ENCODE peak calls at places on chromosome 20, in ten cellular contexts. M, C, E, Z, J, A, K, P, B and I are unnamed samples.

GRCh38 chr20:63542031-63542559 is 4.9 kb upstream of the PTK6 start:
- DNase-seq in J (no peak), C (no peak), E (no peak), K (no peak), M (no peak), A (no peak), B (no peak), P (no peak), Z (no peak), I (no peak)

GRCh38 chr20:44745560-44746366 is at the start of gene KCNK15:
- DNase-seq in M (no peak), Z (peak; percentile 46), C (peak; percentile 67), K (peak; percentile 86), J (peak; percentile 32), B (no peak), A (no peak), P (no peak), E (peak; percentile 33), I (no peak)

GRCh38 chr20:5933802-5934436 is 16.4 kb downstream of the TRMT6 start:
- DNase-seq in Z (no peak), B (no peak), E (peak; percentile 18), A (peak; percentile 71), P (no peak), K (no peak), J (peak; percentile 13), M (no peak), C (no peak), I (no peak)

GRCh38 chr20:53654932-53655674 is 61.5 kb upstream of the ZNF217 start:
- DNase-seq in E (no peak), Z (peak; percentile 20), B (no peak), P (no peak), J (peak; percentile 21), C (no peak), K (peak; percentile 67), A (no peak), M (no peak), I (no peak)

GRCh38 chr20:50130995-50131394 is 18.0 kb upstream of the UBE2V1 start:
- DNase-seq in K (peak; percentile 83), Z (no peak), M (no peak), P (no peak), A (no peak), E (peak; percentile 27), J (no peak), B (no peak), C (no peak), I (no peak)

GRCh38 chr20:62133051-62133845 is 9.9 kb downstream of the PSMA7 start:
- DNase-seq in P (peak; percentile 66), K (peak; percentile 73), Z (no peak), M (peak; percentile 27), C (peak; percentile 48), A (no peak), J (no peak), B (no peak), E (peak; percentile 50), I (no peak)

GRCh38 chr20:24166127-24166389 is 177.5 kb upstream of the GGTLC1 start:
- DNase-seq in K (no peak), B (no peak), J (no peak), M (no peak), C (no peak), Z (no peak), P (no peak), A (no peak), E (no peak), I (no peak)

GRCh38 chr20:23049201-23049932 is at the start of gene THBD:
- DNase-seq in A (no peak), K (peak; percentile 94), B (no peak), M (peak; percentile 45), Z (peak; percentile 47), C (peak; percentile 87), E (peak; percentile 55), J (peak; percentile 86), P (peak; percentile 73), I (peak; percentile 17)

GRCh38 chr20:10654630-10655029 is 19.2 kb downstream of the JAG1 start:
- DNase-seq in A (no peak), K (no peak), E (no peak), J (no peak), Z (peak; percentile 79), B (no peak), M (no peak), C (no peak), P (no peak), I (no peak)
- H3K27ac ChIP-seq in A (no peak overlapping the region), K (peak overlapping the region; percentile 100), E (peak overlapping the region; percentile 89), J (no peak overlapping the region), Z (peak overlapping the region; percentile 82), B (no peak overlapping the region), M (peak overlapping the region; percentile 92), C (peak overlapping the region; percentile 33), P (no peak overlapping the region), I (peak overlapping the region; percentile 5)

DNA sequence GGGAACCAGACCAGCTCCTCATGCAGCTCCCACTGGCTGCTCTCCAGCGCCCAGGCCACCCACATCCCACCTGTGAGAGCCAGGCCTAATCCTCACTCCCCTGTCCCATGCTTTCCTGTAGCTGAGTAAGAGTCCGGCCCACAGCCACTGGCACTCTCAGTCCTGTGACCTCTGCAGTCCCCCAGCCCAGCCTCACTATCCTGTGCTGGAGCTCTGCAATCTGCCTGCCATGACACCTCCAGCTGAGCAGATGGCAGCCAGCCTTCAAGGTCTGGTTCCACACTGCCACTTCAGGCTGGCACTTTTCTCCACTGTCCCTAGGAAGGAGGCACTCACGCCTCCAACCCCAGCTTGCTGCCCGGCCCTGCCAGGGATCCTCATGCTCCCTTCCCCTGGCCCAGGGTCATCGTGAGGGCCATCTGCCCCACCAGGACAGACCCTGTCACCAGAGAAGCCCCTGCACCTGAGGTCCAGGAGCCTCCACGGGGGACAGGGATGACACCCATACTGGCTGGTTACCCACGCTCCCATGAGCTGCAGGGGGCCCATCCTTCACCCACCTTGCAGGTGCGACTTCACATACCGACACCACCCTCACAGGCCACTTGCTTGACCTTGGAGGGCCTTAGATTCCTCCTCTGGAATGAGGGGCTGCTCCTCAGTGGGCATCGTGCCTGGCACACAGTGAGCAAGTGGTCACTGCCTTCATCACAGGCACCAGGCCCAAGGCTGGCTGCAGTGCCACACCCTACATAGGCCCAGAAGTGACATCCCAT is 100.1 kb downstream of the ASXL1 start:
- DNase-seq in P (no peak), C (no peak), K (no peak), E (no peak), A (no peak), M (no peak), Z (peak; percentile 52), B (no peak), J (no peak), I (no peak)
- H3K27ac ChIP-seq in P (no peak overlapping the region), C (no peak overlapping the region), K (no peak overlapping the region), E (peak overlapping the region; percentile 90), A (no peak overlapping the region), M (no peak overlapping the region), Z (no peak overlapping the region), B (no peak overlapping the region), J (peak overlapping the region; percentile 53), I (peak overlapping the region; percentile 54)

DNA sequence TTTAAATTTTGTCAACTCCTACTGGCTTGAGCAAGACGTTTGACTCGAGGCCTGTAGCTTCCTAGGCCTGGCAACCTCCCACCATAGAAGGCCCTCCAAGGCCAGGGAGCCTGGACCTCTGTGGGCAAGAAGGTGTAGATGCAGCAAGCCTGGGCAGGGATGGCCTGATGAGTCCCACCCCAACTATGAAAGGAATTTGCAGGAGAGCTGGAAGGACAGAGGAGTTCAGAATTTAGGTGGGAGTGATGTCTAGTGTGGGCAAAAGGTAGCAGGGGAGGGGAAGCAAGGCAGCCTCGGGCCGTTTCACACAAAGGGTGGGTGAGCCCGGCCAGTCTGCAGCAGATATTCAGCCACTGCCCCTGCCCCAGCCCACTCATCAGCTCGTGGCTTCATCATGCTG is 245.2 kb downstream of the CDH26 start:
- DNase-seq in J (no peak), P (no peak), C (no peak), M (no peak), E (no peak), A (no peak), Z (no peak), K (no peak), B (no peak), I (no peak)
- H3K27ac ChIP-seq in J (no peak overlapping the region), P (no peak overlapping the region), C (no peak overlapping the region), M (no peak overlapping the region), E (no peak overlapping the region), A (no peak overlapping the region), Z (no peak overlapping the region), K (no peak overlapping the region), B (no peak overlapping the region), I (no peak overlapping the region)

DNA sequence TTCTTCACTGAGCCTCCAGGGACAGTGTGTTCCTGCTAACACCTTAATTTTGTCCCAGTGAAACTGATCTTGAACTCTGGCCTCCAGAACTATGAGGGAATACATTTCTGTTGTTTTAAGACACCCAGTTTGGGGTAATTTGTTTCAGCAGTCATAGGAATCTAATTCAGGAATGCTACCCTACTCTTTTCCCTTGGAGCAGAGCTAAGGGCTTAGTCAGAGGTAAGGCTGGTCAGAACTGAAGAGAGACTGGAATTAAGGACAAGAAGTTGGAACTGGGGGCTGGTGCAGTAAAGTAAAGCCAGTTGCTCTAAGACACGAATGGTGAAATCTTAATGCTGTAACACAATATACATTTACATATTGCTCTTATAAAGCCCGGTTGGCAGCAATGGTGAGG is 809.7 kb downstream of the MAFB start:
- DNase-seq in E (no peak), C (no peak), B (no peak), P (no peak), K (no peak), Z (no peak), A (no peak), M (peak; percentile 51), J (no peak), I (no peak)
- H3K27ac ChIP-seq in E (peak overlapping the region; percentile 6), C (no peak overlapping the region), B (no peak overlapping the region), P (no peak overlapping the region), K (no peak overlapping the region), Z (no peak overlapping the region), A (no peak overlapping the region), M (no peak overlapping the region), J (no peak overlapping the region), I (no peak overlapping the region)

GRCh38 chr20:17615645-17616479 is 46.0 kb downstream of the DSTN start:
- DNase-seq in J (no peak), C (no peak), K (peak; percentile 66), P (no peak), M (no peak), Z (peak; percentile 30), E (no peak), B (no peak), A (no peak), I (no peak)
- H3K27ac ChIP-seq in J (no peak overlapping the region), C (no peak overlapping the region), K (peak overlapping the region; percentile 84), P (no peak overlapping the region), M (no peak overlapping the region), Z (peak overlapping the region; percentile 25), E (peak overlapping the region; percentile 71), B (no peak overlapping the region), A (no peak overlapping the region), I (no peak overlapping the region)

DNA sequence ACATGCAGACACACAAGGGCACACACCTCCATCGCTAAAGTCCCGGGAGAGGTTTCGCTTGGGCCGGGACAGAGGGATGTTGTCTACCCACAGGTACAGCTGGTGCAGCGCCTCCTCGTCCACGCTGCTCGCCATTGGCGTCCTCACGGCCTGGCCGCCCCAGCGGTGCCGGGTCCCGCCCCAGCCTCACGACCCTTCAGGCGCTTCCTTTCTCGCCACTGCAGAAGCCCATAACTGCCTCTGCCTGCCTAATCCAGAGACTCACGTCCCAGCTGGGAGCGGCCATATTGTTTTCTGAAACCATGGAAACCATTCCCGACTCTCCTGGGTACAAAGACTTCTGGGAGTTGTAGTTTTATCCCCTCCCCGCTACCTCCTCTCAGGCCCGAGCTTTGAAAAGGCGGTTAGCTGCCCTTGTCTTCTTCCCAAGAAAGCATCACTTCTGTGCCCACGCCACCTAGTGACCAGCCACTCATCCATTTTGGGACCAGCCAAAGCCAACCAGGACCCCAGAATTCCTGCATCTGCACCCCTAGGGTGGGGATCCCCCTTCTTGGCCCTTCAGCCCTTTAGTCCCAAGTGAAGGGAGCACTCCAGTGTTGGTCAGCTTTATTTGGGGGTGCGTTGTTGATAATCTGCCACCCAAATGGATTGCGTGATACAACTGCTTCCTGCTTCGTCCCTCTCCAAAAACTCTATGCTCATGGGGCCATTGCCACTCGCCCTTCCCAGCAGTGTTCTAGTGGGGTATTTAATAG is at the start of gene SPEF1:
- DNase-seq in P (peak; percentile 75), E (peak; percentile 94), A (peak; percentile 98), M (peak; percentile 77), C (peak; percentile 69), B (peak; percentile 32), J (peak; percentile 95), K (peak; percentile 93), Z (peak; percentile 84), I (peak; percentile 86)
- H3K27ac ChIP-seq in P (no peak within 1 kb of the TSS), E (no peak within 1 kb of the TSS), A (no peak within 1 kb of the TSS), M (no peak within 1 kb of the TSS), C (no peak within 1 kb of the TSS), B (no peak within 1 kb of the TSS), J (no peak within 1 kb of the TSS), K (peak within 1 kb of the TSS; percentile 57), Z (peak within 1 kb of the TSS; percentile 53), I (peak within 1 kb of the TSS; percentile 84)